ENCODE peak calls at places on chromosomes 5 and 9, in ten cellular contexts. Q, L, C, R, J, T, O, I, B and Z are unnamed samples.

GRCh38 chr5:139994234-139994633 is 48.9 kb downstream of the NRG2 start:
- DNase-seq in Q (no peak), L (no peak), C (no peak), R (no peak), J (no peak), T (no peak), O (no peak), I (no peak), B (no peak), Z (no peak)

GRCh38 chr5:96141749-96142148 is 180.1 kb upstream of the ELL2 start:
- DNase-seq in Q (no peak), L (no peak), C (no peak), R (peak), J (no peak), T (no peak), O (no peak), I (no peak), B (no peak), Z (no peak)

GRCh38 chr5:141778683-141779082 is 96.7 kb upstream of the ARAP3 start:
- DNase-seq in Q (no peak), L (no peak), C (peak), R (no peak), J (no peak), T (no peak), O (no peak), I (no peak), B (no peak), Z (no peak)

GRCh38 chr5:33888582-33888981 is 3.2 kb downstream of the ADAMTS12 start:
- DNase-seq in Q (no peak), L (no peak), C (no peak), R (no peak), J (no peak), T (no peak), O (no peak), I (no peak), B (no peak), Z (no peak)

GRCh38 chr5:161975350-161975749 is 92.2 kb upstream of the GABRG2 start:
- DNase-seq in Q (no peak), L (no peak), C (no peak), R (no peak), J (no peak), T (no peak), O (no peak), I (no peak), B (no peak), Z (no peak)

GRCh38 chr9:127825319-127826051 is 22.8 kb downstream of the FPGS start:
- DNase-seq in Q (no peak), L (no peak), C (no peak), R (no peak), J (no peak), T (no peak), O (no peak), I (no peak), B (peak), Z (no peak)

GRCh38 chr5:119070578-119070827 is 384 bp upstream of the DMXL1 start:
- DNase-seq in Q (no peak), L (no peak), C (no peak), R (no peak), J (no peak), T (no peak), O (no peak), I (no peak), B (peak), Z (peak)

GRCh38 chr5:132677191-132677590 is 3.4 kb downstream of the IL4 start:
- DNase-seq in Q (peak), L (no peak), C (no peak), R (peak), J (no peak), T (no peak), O (peak), I (no peak), B (peak), Z (no peak)

GRCh38 chr5:91955610-91956009 is 572.5 kb upstream of the ARRDC3 start:
- DNase-seq in Q (no peak), L (no peak), C (peak), R (no peak), J (no peak), T (no peak), O (no peak), I (no peak), B (no peak), Z (no peak)

GRCh38 chr9:105713939-105714331 is 19.6 kb downstream of the TMEM38B start:
- DNase-seq in Q (no peak), L (no peak), C (no peak), R (no peak), J (no peak), T (no peak), O (peak), I (no peak), B (no peak), Z (no peak)

GRCh38 chr9:34636791-34637355 is 714 bp downstream of the SIGMAR1 start:
- DNase-seq in Q (no peak), L (no peak), C (peak), R (no peak), J (no peak), T (no peak), O (no peak), I (no peak), B (no peak), Z (peak)

GRCh38 chr5:40224421-40224820 is 455.3 kb upstream of the PTGER4 start:
- DNase-seq in Q (no peak), L (no peak), C (no peak), R (peak), J (no peak), T (no peak), O (peak), I (no peak), B (no peak), Z (no peak)

GRCh38 chr5:6749026-6749716 is 35.9 kb downstream of the TENT4A start:
- DNase-seq in Q (no peak), L (no peak), C (no peak), R (no peak), J (no peak), T (no peak), O (no peak), I (no peak), B (no peak), Z (no peak)

GRCh38 chr9:85228111-85228855 is 513.5 kb downstream of the AGTPBP1 start:
- DNase-seq in Q (no peak), L (no peak), C (no peak), R (no peak), J (no peak), T (no peak), O (no peak), I (no peak), B (no peak), Z (no peak)

GRCh38 chr9:137550241-137550621 is at the start of gene PNPLA7:
- DNase-seq in Q (peak), L (peak), C (peak), R (peak), J (peak), T (peak), O (peak), I (no peak), B (peak), Z (peak)

GRCh38 chr5:176810687-176811501 is 535 bp downstream of the UNC5A start:
- DNase-seq in Q (no peak), L (no peak), C (no peak), R (no peak), J (no peak), T (peak), O (no peak), I (no peak), B (peak), Z (no peak)

GRCh38 chr5:112978836-112979235 is 2.2 kb downstream of the DCP2 start:
- DNase-seq in Q (no peak), L (no peak), C (peak), R (no peak), J (no peak), T (no peak), O (no peak), I (no peak), B (no peak), Z (no peak)